ENCODE peak calls at places on chromosome 20, in eight cellular contexts. One of them, this sample, is unnamed.

GRCh38 chr20:22795897-22796296 is 211.5 kb upstream of the FOXA2 start:
- DNase-seq in left cardiac atrium: peak; percentile 58
- DNase-seq in activated CD4-positive, alpha-beta memory T cell treated with anti-CD3 and anti-CD28 coated beads, Interleukin-2, amount 10 ng/mL, durations not matched to agents 7 days and 5 days: no peak
- DNase-seq in glomerular endothelial cell: peak; percentile 97
- DNase-seq in T-cell: no peak
- DNase-seq in M059J: peak; percentile 100
- DNase-seq in NCI-H446: no peak
- DNase-seq in activated T-cell treated with anti-CD3 and anti-CD28 coated beads, Interleukin-2, amount 50 U/mL, for 48 hours: no peak
- DNase-seq in this sample: peak; percentile 98

GRCh38 chr20:9330151-9330550 is 184.2 kb upstream of the LAMP5 start:
- DNase-seq in activated CD4-positive, alpha-beta memory T cell treated with anti-CD3 and anti-CD28 coated beads, Interleukin-2, amount 10 ng/mL, durations not matched to agents 7 days and 5 days: no peak
- DNase-seq in activated T-cell treated with anti-CD3 and anti-CD28 coated beads, Interleukin-2, amount 50 U/mL, for 48 hours: no peak
- DNase-seq in M059J: no peak
- DNase-seq in NCI-H446: no peak
- DNase-seq in T-cell: no peak
- DNase-seq in left cardiac atrium: no peak
- DNase-seq in glomerular endothelial cell: no peak
- DNase-seq in this sample: no peak

GRCh38 chr20:57950764-57951163 is 240.9 kb upstream of the PMEPA1 start:
- DNase-seq in left cardiac atrium: no peak
- DNase-seq in M059J: no peak
- DNase-seq in activated CD4-positive, alpha-beta memory T cell treated with anti-CD3 and anti-CD28 coated beads, Interleukin-2, amount 10 ng/mL, durations not matched to agents 7 days and 5 days: no peak
- DNase-seq in NCI-H446: no peak
- DNase-seq in T-cell: no peak
- DNase-seq in glomerular endothelial cell: no peak
- DNase-seq in activated T-cell treated with anti-CD3 and anti-CD28 coated beads, Interleukin-2, amount 50 U/mL, for 48 hours: no peak
- DNase-seq in this sample: no peak

GRCh38 chr20:24696396-24696795 is 227.0 kb downstream of the SYNDIG1 start:
- DNase-seq in left cardiac atrium: no peak
- DNase-seq in activated CD4-positive, alpha-beta memory T cell treated with anti-CD3 and anti-CD28 coated beads, Interleukin-2, amount 10 ng/mL, durations not matched to agents 7 days and 5 days: peak; percentile 8
- DNase-seq in M059J: no peak
- DNase-seq in T-cell: no peak
- DNase-seq in activated T-cell treated with anti-CD3 and anti-CD28 coated beads, Interleukin-2, amount 50 U/mL, for 48 hours: no peak
- DNase-seq in NCI-H446: no peak
- DNase-seq in glomerular endothelial cell: no peak
- DNase-seq in this sample: no peak

GRCh38 chr20:48326868-48327267 is 500.9 kb downstream of the PREX1 start:
- DNase-seq in NCI-H446: no peak
- DNase-seq in T-cell: no peak
- DNase-seq in activated T-cell treated with anti-CD3 and anti-CD28 coated beads, Interleukin-2, amount 50 U/mL, for 48 hours: no peak
- DNase-seq in glomerular endothelial cell: no peak
- DNase-seq in left cardiac atrium: no peak
- DNase-seq in M059J: peak; percentile 46
- DNase-seq in activated CD4-positive, alpha-beta memory T cell treated with anti-CD3 and anti-CD28 coated beads, Interleukin-2, amount 10 ng/mL, durations not matched to agents 7 days and 5 days: no peak
- DNase-seq in this sample: no peak

GRCh38 chr20:43191946-43192847 is 2.5 kb upstream of the PTPRT start:
- DNase-seq in left cardiac atrium: no peak
- DNase-seq in activated T-cell treated with anti-CD3 and anti-CD28 coated beads, Interleukin-2, amount 50 U/mL, for 48 hours: no peak
- DNase-seq in M059J: peak; percentile 6
- DNase-seq in T-cell: no peak
- DNase-seq in activated CD4-positive, alpha-beta memory T cell treated with anti-CD3 and anti-CD28 coated beads, Interleukin-2, amount 10 ng/mL, durations not matched to agents 7 days and 5 days: no peak
- DNase-seq in NCI-H446: no peak
- DNase-seq in glomerular endothelial cell: no peak
- DNase-seq in this sample: no peak

GRCh38 chr20:764255-764654 is 4.0 kb downstream of the SLC52A3 start:
- DNase-seq in T-cell: no peak
- DNase-seq in activated CD4-positive, alpha-beta memory T cell treated with anti-CD3 and anti-CD28 coated beads, Interleukin-2, amount 10 ng/mL, durations not matched to agents 7 days and 5 days: no peak
- DNase-seq in left cardiac atrium: no peak
- DNase-seq in M059J: no peak
- DNase-seq in glomerular endothelial cell: no peak
- DNase-seq in NCI-H446: no peak
- DNase-seq in activated T-cell treated with anti-CD3 and anti-CD28 coated beads, Interleukin-2, amount 50 U/mL, for 48 hours: no peak
- DNase-seq in this sample: no peak

GRCh38 chr20:15339264-15339663 is 1001.9 kb upstream of the FLRT3 start:
- DNase-seq in T-cell: no peak
- DNase-seq in NCI-H446: peak; percentile 98
- DNase-seq in activated CD4-positive, alpha-beta memory T cell treated with anti-CD3 and anti-CD28 coated beads, Interleukin-2, amount 10 ng/mL, durations not matched to agents 7 days and 5 days: no peak
- DNase-seq in activated T-cell treated with anti-CD3 and anti-CD28 coated beads, Interleukin-2, amount 50 U/mL, for 48 hours: no peak
- DNase-seq in glomerular endothelial cell: no peak
- DNase-seq in M059J: no peak
- DNase-seq in left cardiac atrium: no peak
- DNase-seq in this sample: no peak

GRCh38 chr20:24241466-24241865 is 228.0 kb upstream of the SYNDIG1 start:
- DNase-seq in activated CD4-positive, alpha-beta memory T cell treated with anti-CD3 and anti-CD28 coated beads, Interleukin-2, amount 10 ng/mL, durations not matched to agents 7 days and 5 days: no peak
- DNase-seq in glomerular endothelial cell: no peak
- DNase-seq in NCI-H446: no peak
- DNase-seq in T-cell: no peak
- DNase-seq in left cardiac atrium: no peak
- DNase-seq in M059J: no peak
- DNase-seq in activated T-cell treated with anti-CD3 and anti-CD28 coated beads, Interleukin-2, amount 50 U/mL, for 48 hours: no peak
- DNase-seq in this sample: no peak

GRCh38 chr20:63089051-63089907 is 82.5 kb upstream of the BHLHE23 start:
- DNase-seq in T-cell: no peak
- DNase-seq in activated T-cell treated with anti-CD3 and anti-CD28 coated beads, Interleukin-2, amount 50 U/mL, for 48 hours: no peak
- DNase-seq in glomerular endothelial cell: no peak
- DNase-seq in activated CD4-positive, alpha-beta memory T cell treated with anti-CD3 and anti-CD28 coated beads, Interleukin-2, amount 10 ng/mL, durations not matched to agents 7 days and 5 days: no peak
- DNase-seq in NCI-H446: no peak
- DNase-seq in left cardiac atrium: peak; percentile 8
- DNase-seq in M059J: no peak
- DNase-seq in this sample: no peak

GRCh38 chr20:43843096-43843964 is 71.3 kb upstream of the TOX2 start:
- DNase-seq in M059J: peak; percentile 99
- DNase-seq in T-cell: no peak
- DNase-seq in left cardiac atrium: no peak
- DNase-seq in NCI-H446: no peak
- DNase-seq in activated T-cell treated with anti-CD3 and anti-CD28 coated beads, Interleukin-2, amount 50 U/mL, for 48 hours: peak; percentile 6
- DNase-seq in glomerular endothelial cell: peak; percentile 39
- DNase-seq in activated CD4-positive, alpha-beta memory T cell treated with anti-CD3 and anti-CD28 coated beads, Interleukin-2, amount 10 ng/mL, durations not matched to agents 7 days and 5 days: no peak
- DNase-seq in this sample: peak; percentile 67

GRCh38 chr20:32078322-32078721 is 26.3 kb downstream of the HCK start:
- DNase-seq in activated CD4-positive, alpha-beta memory T cell treated with anti-CD3 and anti-CD28 coated beads, Interleukin-2, amount 10 ng/mL, durations not matched to agents 7 days and 5 days: no peak
- DNase-seq in glomerular endothelial cell: no peak
- DNase-seq in activated T-cell treated with anti-CD3 and anti-CD28 coated beads, Interleukin-2, amount 50 U/mL, for 48 hours: no peak
- DNase-seq in NCI-H446: no peak
- DNase-seq in left cardiac atrium: no peak
- DNase-seq in T-cell: no peak
- DNase-seq in M059J: no peak
- DNase-seq in this sample: no peak

GRCh38 chr20:4369798-4370124 is 351.9 kb upstream of the PRND start:
- DNase-seq in activated T-cell treated with anti-CD3 and anti-CD28 coated beads, Interleukin-2, amount 50 U/mL, for 48 hours: peak; percentile 50
- DNase-seq in NCI-H446: no peak
- DNase-seq in left cardiac atrium: no peak
- DNase-seq in glomerular endothelial cell: peak; percentile 18
- DNase-seq in M059J: no peak
- DNase-seq in T-cell: no peak
- DNase-seq in activated CD4-positive, alpha-beta memory T cell treated with anti-CD3 and anti-CD28 coated beads, Interleukin-2, amount 10 ng/mL, durations not matched to agents 7 days and 5 days: peak; percentile 65
- DNase-seq in this sample: peak; percentile 83

GRCh38 chr20:41177636-41178035 is 40.3 kb downstream of the PLCG1 start:
- DNase-seq in activated T-cell treated with anti-CD3 and anti-CD28 coated beads, Interleukin-2, amount 50 U/mL, for 48 hours: peak; percentile 13
- DNase-seq in T-cell: no peak
- DNase-seq in NCI-H446: no peak
- DNase-seq in glomerular endothelial cell: no peak
- DNase-seq in left cardiac atrium: peak; percentile 60
- DNase-seq in M059J: peak; percentile 96
- DNase-seq in activated CD4-positive, alpha-beta memory T cell treated with anti-CD3 and anti-CD28 coated beads, Interleukin-2, amount 10 ng/mL, durations not matched to agents 7 days and 5 days: peak; percentile 14
- DNase-seq in this sample: peak; percentile 56

GRCh38 chr20:36202891-36203338 is 33.4 kb upstream of the AAR2 start:
- DNase-seq in glomerular endothelial cell: no peak
- DNase-seq in T-cell: peak; percentile 77
- DNase-seq in NCI-H446: peak; percentile 62
- DNase-seq in activated T-cell treated with anti-CD3 and anti-CD28 coated beads, Interleukin-2, amount 50 U/mL, for 48 hours: peak; percentile 84
- DNase-seq in M059J: peak; percentile 58
- DNase-seq in left cardiac atrium: peak; percentile 64
- DNase-seq in activated CD4-positive, alpha-beta memory T cell treated with anti-CD3 and anti-CD28 coated beads, Interleukin-2, amount 10 ng/mL, durations not matched to agents 7 days and 5 days: peak; percentile 80
- DNase-seq in this sample: peak; percentile 36

GRCh38 chr20:58614984-58615760 is 35.9 kb upstream of the STX16 start:
- DNase-seq in left cardiac atrium: no peak
- DNase-seq in activated CD4-positive, alpha-beta memory T cell treated with anti-CD3 and anti-CD28 coated beads, Interleukin-2, amount 10 ng/mL, durations not matched to agents 7 days and 5 days: no peak
- DNase-seq in M059J: no peak
- DNase-seq in activated T-cell treated with anti-CD3 and anti-CD28 coated beads, Interleukin-2, amount 50 U/mL, for 48 hours: no peak
- DNase-seq in NCI-H446: no peak
- DNase-seq in T-cell: no peak
- DNase-seq in glomerular endothelial cell: no peak
- DNase-seq in this sample: no peak

GRCh38 chr20:20821496-20822260 is 109.2 kb upstream of the RALGAPA2 start:
- DNase-seq in left cardiac atrium: no peak
- DNase-seq in activated CD4-positive, alpha-beta memory T cell treated with anti-CD3 and anti-CD28 coated beads, Interleukin-2, amount 10 ng/mL, durations not matched to agents 7 days and 5 days: no peak
- DNase-seq in M059J: no peak
- DNase-seq in NCI-H446: no peak
- DNase-seq in activated T-cell treated with anti-CD3 and anti-CD28 coated beads, Interleukin-2, amount 50 U/mL, for 48 hours: no peak
- DNase-seq in glomerular endothelial cell: no peak
- DNase-seq in T-cell: no peak
- DNase-seq in this sample: no peak

GRCh38 chr20:63441136-63441776 is 31.2 kb downstream of the KCNQ2 start:
- DNase-seq in activated CD4-positive, alpha-beta memory T cell treated with anti-CD3 and anti-CD28 coated beads, Interleukin-2, amount 10 ng/mL, durations not matched to agents 7 days and 5 days: peak; percentile 42
- DNase-seq in activated T-cell treated with anti-CD3 and anti-CD28 coated beads, Interleukin-2, amount 50 U/mL, for 48 hours: peak; percentile 51
- DNase-seq in left cardiac atrium: no peak
- DNase-seq in NCI-H446: no peak
- DNase-seq in glomerular endothelial cell: no peak
- DNase-seq in T-cell: peak; percentile 24
- DNase-seq in M059J: no peak
- DNase-seq in this sample: no peak

GRCh38 chr20:42549496-42549895 is 640.2 kb downstream of the PTPRT start:
- DNase-seq in activated CD4-positive, alpha-beta memory T cell treated with anti-CD3 and anti-CD28 coated beads, Interleukin-2, amount 10 ng/mL, durations not matched to agents 7 days and 5 days: no peak
- DNase-seq in NCI-H446: no peak
- DNase-seq in glomerular endothelial cell: no peak
- DNase-seq in left cardiac atrium: no peak
- DNase-seq in activated T-cell treated with anti-CD3 and anti-CD28 coated beads, Interleukin-2, amount 50 U/mL, for 48 hours: no peak
- DNase-seq in T-cell: no peak
- DNase-seq in M059J: no peak
- DNase-seq in this sample: no peak

This sample was measured in dermis microvascular lymphatic vessel endothelial cell.